ENCODE peak calls at places on chromosomes 3 and 15, in nine cellular contexts. F is SJSA1; D is uterus; C is tibial artery; L is effector memory CD4-positive, alpha-beta T cell; N is Peyer's patch; Z is CD4-positive, CD25-positive, alpha-beta regulatory T cell; A is mammary epithelial cell; R is cardiac muscle cell. U is an unnamed sample.
A peak's percentile ranks its signal among the peaks of the same experiment; 100 is the strongest.

GRCh38 chr3:34683851-34684250 is 885.4 kb downstream of the PDCD6IP start:
- DNase-seq in N (peak; percentile 71), D (peak; percentile 22), A (peak; percentile 34), L (no peak), R (peak; percentile 83), F (no peak), Z (no peak), C (peak; percentile 51), U (peak; percentile 60)

GRCh38 chr15:69523010-69524001 is 70.7 kb downstream of the RPLP1 start:
- DNase-seq in A (peak; percentile 50), R (peak; percentile 84), D (peak; percentile 49), L (peak; percentile 16), C (peak; percentile 78), Z (peak; percentile 49), N (peak; percentile 85), F (peak; percentile 84), U (peak; percentile 71)

GRCh38 chr15:95208988-95209387 is 977.6 kb downstream of the MCTP2 start:
- DNase-seq in A (peak; percentile 43), F (no peak), N (no peak), D (no peak), L (no peak), R (no peak), Z (no peak), C (no peak), U (no peak)

GRCh38 chr15:80836991-80837390 is 57.8 kb downstream of the CEMIP start:
- DNase-seq in N (no peak), C (no peak), L (no peak), Z (no peak), R (no peak), F (no peak), A (no peak), D (no peak), U (no peak)

GRCh38 chr3:51374456-51374855 is 10.6 kb upstream of the MANF start:
- DNase-seq in C (no peak), N (no peak), R (no peak), D (no peak), L (no peak), A (no peak), Z (no peak), F (no peak), U (no peak)

GRCh38 chr15:56019060-56019793 is 25.8 kb upstream of the NEDD4 start:
- DNase-seq in D (no peak), F (no peak), C (no peak), L (no peak), Z (no peak), N (no peak), R (no peak), A (no peak), U (no peak)

GRCh38 chr3:67033091-67033490 is 35.0 kb downstream of the KBTBD8 start:
- DNase-seq in F (no peak), Z (no peak), C (no peak), R (no peak), L (no peak), N (no peak), A (no peak), D (no peak), U (no peak)

GRCh38 chr15:35019401-35020327 is 31.6 kb upstream of the ZNF770 start:
- DNase-seq in C (no peak), A (peak; percentile 57), D (peak; percentile 16), L (no peak), F (no peak), N (no peak), R (no peak), Z (no peak), U (no peak)

GRCh38 chr3:122271246-122271898 is 53.7 kb upstream of the CSTA start:
- DNase-seq in D (no peak), N (no peak), L (no peak), F (no peak), A (no peak), C (no peak), R (no peak), Z (peak; percentile 74), U (no peak)

GRCh38 chr3:101128786-101129185 is 135.6 kb upstream of the ABI3BP start:
- DNase-seq in Z (no peak), R (no peak), N (no peak), F (no peak), L (no peak), D (no peak), C (no peak), A (peak; percentile 48), U (peak; percentile 5)

GRCh38 chr15:90595760-90596155 is 66.0 kb downstream of the CRTC3 start:
- DNase-seq in N (no peak), C (no peak), A (no peak), R (no peak), L (no peak), F (no peak), D (no peak), Z (no peak), U (no peak)

GRCh38 chr15:90592144-90592887 is 62.6 kb downstream of the CRTC3 start:
- DNase-seq in N (no peak), D (no peak), R (no peak), F (no peak), Z (no peak), A (peak; percentile 9), L (no peak), C (no peak), U (no peak)

GRCh38 chr15:90594297-90594696 is 64.6 kb downstream of the CRTC3 start:
- DNase-seq in N (peak; percentile 68), A (no peak), R (no peak), C (peak; percentile 92), L (peak; percentile 36), D (peak; percentile 65), F (no peak), Z (peak; percentile 97), U (peak; percentile 72)

GRCh38 chr15:90591524-90591923 is 61.8 kb downstream of the CRTC3 start:
- DNase-seq in N (no peak), F (no peak), R (no peak), D (no peak), A (no peak), C (no peak), L (no peak), Z (no peak), U (no peak)

GRCh38 chr15:90593469-90594158 is 63.9 kb downstream of the CRTC3 start:
- DNase-seq in L (no peak), A (no peak), N (no peak), R (no peak), Z (no peak), D (no peak), C (no peak), F (no peak), U (no peak)
- H3K4me3 ChIP-seq in L (no peak overlapping the region), A (no peak overlapping the region), N (no peak overlapping the region), R (no peak overlapping the region), Z (peak overlapping the region; percentile 40), D (no peak overlapping the region), C (no peak overlapping the region), F (no peak overlapping the region), U (no peak overlapping the region)

DNA sequence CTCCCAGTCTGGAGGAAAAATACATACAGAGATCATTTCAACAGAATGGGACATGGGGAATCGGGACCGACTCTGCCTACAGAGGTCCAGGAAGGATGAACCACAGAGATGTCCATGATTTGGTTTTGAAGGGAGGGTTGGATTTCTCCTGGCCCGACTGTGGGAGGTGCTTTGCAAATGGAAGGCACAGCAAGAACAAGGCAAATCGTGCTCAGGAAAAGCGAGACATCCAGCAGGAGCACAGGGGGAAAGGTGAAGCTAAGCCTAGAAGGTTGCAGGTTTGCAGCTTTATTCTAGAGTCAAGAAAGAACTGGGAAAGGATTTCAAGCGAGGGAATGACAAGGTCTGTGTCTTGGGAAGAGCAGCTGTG is 181.9 kb downstream of the OPA1 start:
- DNase-seq in R (no peak), L (no peak), C (no peak), A (no peak), N (no peak), F (peak; percentile 8), D (no peak), Z (no peak), U (no peak)
- H3K27me3 ChIP-seq in R (no peaks in the 10 kb centered on the region), L (no peaks in the 10 kb centered on the region), C (peaks cover 66% of the 10 kb centered on the region), A (no peaks in the 10 kb centered on the region), N (no peaks in the 10 kb centered on the region), F (no peaks in the 10 kb centered on the region), D (no peaks in the 10 kb centered on the region), Z (peaks cover 4% of the 10 kb centered on the region), U (peaks cover 64% of the 10 kb centered on the region)

DNA sequence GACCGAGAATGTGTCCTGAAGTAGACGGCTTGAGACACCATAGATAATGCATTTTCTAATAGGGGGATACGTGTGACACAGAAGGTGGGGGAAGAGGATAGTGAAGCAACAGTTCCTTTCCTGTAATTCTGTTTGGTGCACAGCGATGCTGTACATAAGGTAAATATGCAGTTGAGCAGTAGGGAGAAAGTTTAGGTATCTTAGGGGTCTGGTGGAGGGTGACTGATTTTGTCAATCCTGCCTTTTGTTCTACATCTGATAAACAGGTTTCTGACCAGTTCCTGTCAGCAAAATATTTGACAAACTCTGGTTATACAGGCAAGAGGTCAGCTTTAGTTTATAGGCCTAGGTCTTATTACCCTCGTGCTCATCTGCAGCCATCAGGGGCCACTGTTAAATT is 71.3 kb downstream of the TRAK1 start:
- DNase-seq in D (no peak), Z (no peak), R (no peak), A (no peak), L (no peak), C (no peak), N (no peak), F (no peak), U (no peak)
- H3K4me3 ChIP-seq in D (no peak overlapping the region), Z (no peak overlapping the region), R (no peak overlapping the region), A (no peak overlapping the region), L (no peak overlapping the region), C (no peak overlapping the region), N (no peak overlapping the region), F (no peak overlapping the region), U (no peak overlapping the region)

GRCh38 chr15:67833504-67834248 is 6.2 kb downstream of the RNU6-1 start:
- DNase-seq in R (peak; percentile 72), L (no peak), F (no peak), A (no peak), Z (peak; percentile 46), D (no peak), C (no peak), N (peak; percentile 67), U (no peak)

GRCh38 chr15:67834249-67834592 is 5.6 kb downstream of the RNU6-1 start:
- DNase-seq in D (no peak), F (no peak), L (no peak), A (no peak), N (no peak), C (no peak), Z (no peak), R (no peak), U (no peak)

GRCh38 chr15:67831363-67831762 is 6.1 kb downstream of the SKOR1 start:
- DNase-seq in L (no peak), R (no peak), N (no peak), D (no peak), C (no peak), A (no peak), F (no peak), Z (no peak), U (no peak)

GRCh38 chr15:67832031-67832551 is 6.8 kb downstream of the SKOR1 start:
- DNase-seq in C (no peak), N (no peak), R (no peak), F (no peak), A (no peak), D (no peak), L (no peak), Z (no peak), U (no peak)

DNA sequence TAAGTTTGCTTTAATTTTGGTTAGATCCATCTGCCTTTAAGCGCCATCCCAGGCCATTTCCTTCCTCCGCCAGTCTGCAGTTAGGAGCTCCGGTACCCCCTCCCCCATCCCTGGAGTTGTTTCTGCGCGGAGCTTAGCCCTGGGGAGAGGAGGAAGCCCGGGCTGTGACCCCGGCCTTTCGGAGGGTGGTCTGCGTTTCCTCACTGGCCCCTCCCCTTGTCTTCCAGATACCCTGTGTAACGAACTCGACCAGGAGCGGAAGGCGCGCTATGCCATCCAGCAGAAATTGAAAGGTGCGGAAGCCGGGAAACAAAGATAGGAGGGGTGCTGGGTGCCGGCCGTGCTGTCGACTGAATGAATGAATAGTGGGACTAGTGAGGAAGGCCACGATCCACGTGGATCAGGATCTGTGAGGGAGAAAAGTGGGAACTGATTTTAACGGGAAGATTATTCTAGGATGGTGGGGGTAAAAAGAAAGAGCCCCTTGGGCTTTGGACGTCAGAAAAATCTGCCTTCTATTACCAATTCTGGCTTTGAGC is 6.8 kb downstream of the RNU6-1 start:
- DNase-seq in A (no peak), Z (no peak), L (no peak), R (peak; percentile 58), F (no peak), D (no peak), N (no peak), C (no peak), U (no peak)
- H3K27me3 ChIP-seq in A (peaks cover 57% of the 10 kb centered on the region), Z (peaks cover 33% of the 10 kb centered on the region), L (peaks cover 74% of the 10 kb centered on the region), R (peaks cover 100% of the 10 kb centered on the region), F (peaks cover 74% of the 10 kb centered on the region), D (peaks cover 57% of the 10 kb centered on the region), N (peaks cover 4% of the 10 kb centered on the region), C (peaks cover 79% of the 10 kb centered on the region), U (peaks cover 82% of the 10 kb centered on the region)

U was measured in heart right ventricle.